ENCODE peak calls at places on chromosomes 11 and 22, in seven cellular contexts. One of them, this sample, is unnamed.

GRCh38 chr11:71324788-71325417 is 72.5 kb upstream of the SHANK2 start:
- DNase-seq in AG10803: no peak
- DNase-seq in colonic mucosa: no peak
- DNase-seq in OCI-LY7: no peak
- DNase-seq in thyroid gland: no peak
- DNase-seq in epithelial cell of esophagus: no peak
- DNase-seq in fibroblast of pulmonary artery: no peak
- DNase-seq in this sample: no peak

GRCh38 chr22:49247194-49247924 is 580.3 kb downstream of the BRD1 start:
- DNase-seq in epithelial cell of esophagus: no peak
- DNase-seq in AG10803: no peak
- DNase-seq in OCI-LY7: no peak
- DNase-seq in thyroid gland: no peak
- DNase-seq in colonic mucosa: no peak
- DNase-seq in fibroblast of pulmonary artery: no peak
- DNase-seq in this sample: no peak

GRCh38 chr11:71204748-71205664 is 47.4 kb downstream of the SHANK2 start:
- DNase-seq in epithelial cell of esophagus: no peak
- DNase-seq in OCI-LY7: no peak
- DNase-seq in fibroblast of pulmonary artery: no peak
- DNase-seq in thyroid gland: no peak
- DNase-seq in colonic mucosa: no peak
- DNase-seq in AG10803: no peak
- DNase-seq in this sample: no peak

GRCh38 chr22:31497148-31497938 is 1.0 kb downstream of the SFI1 start:
- DNase-seq in AG10803: no peak
- DNase-seq in thyroid gland: no peak
- DNase-seq in colonic mucosa: no peak
- DNase-seq in OCI-LY7: peak
- DNase-seq in fibroblast of pulmonary artery: no peak
- DNase-seq in epithelial cell of esophagus: no peak
- DNase-seq in this sample: no peak

GRCh38 chr22:45335021-45335818 is 25.5 kb downstream of the FAM118A start:
- DNase-seq in epithelial cell of esophagus: peak
- DNase-seq in OCI-LY7: no peak
- DNase-seq in AG10803: peak
- DNase-seq in fibroblast of pulmonary artery: no peak
- DNase-seq in thyroid gland: no peak
- DNase-seq in colonic mucosa: no peak
- DNase-seq in this sample: no peak

GRCh38 chr11:10762185-10762584 is 11.1 kb downstream of the CTR9 start:
- DNase-seq in fibroblast of pulmonary artery: no peak
- DNase-seq in thyroid gland: no peak
- DNase-seq in AG10803: no peak
- DNase-seq in OCI-LY7: peak
- DNase-seq in colonic mucosa: no peak
- DNase-seq in epithelial cell of esophagus: no peak
- DNase-seq in this sample: no peak

GRCh38 chr22:23228503-23228902 is 48.2 kb downstream of the BCR start:
- DNase-seq in OCI-LY7: no peak
- DNase-seq in AG10803: no peak
- DNase-seq in colonic mucosa: no peak
- DNase-seq in fibroblast of pulmonary artery: no peak
- DNase-seq in thyroid gland: no peak
- DNase-seq in epithelial cell of esophagus: no peak
- DNase-seq in this sample: no peak

GRCh38 chr11:86228269-86228966 is 16.1 kb upstream of the EED start:
- DNase-seq in colonic mucosa: no peak
- DNase-seq in fibroblast of pulmonary artery: no peak
- DNase-seq in AG10803: no peak
- DNase-seq in thyroid gland: no peak
- DNase-seq in OCI-LY7: no peak
- DNase-seq in epithelial cell of esophagus: no peak
- DNase-seq in this sample: no peak

GRCh38 chr11:106088896-106089295 is 11.4 kb downstream of the AASDHPPT start:
- DNase-seq in AG10803: no peak
- DNase-seq in OCI-LY7: no peak
- DNase-seq in thyroid gland: no peak
- DNase-seq in epithelial cell of esophagus: peak
- DNase-seq in colonic mucosa: no peak
- DNase-seq in fibroblast of pulmonary artery: no peak
- DNase-seq in this sample: no peak

GRCh38 chr11:130706572-130706971 is 209.7 kb downstream of the SNX19 start:
- DNase-seq in OCI-LY7: no peak
- DNase-seq in thyroid gland: no peak
- DNase-seq in fibroblast of pulmonary artery: peak
- DNase-seq in epithelial cell of esophagus: no peak
- DNase-seq in colonic mucosa: no peak
- DNase-seq in AG10803: peak
- DNase-seq in this sample: peak

GRCh38 chr11:130705670-130706421 is 210.4 kb downstream of the SNX19 start:
- DNase-seq in thyroid gland: peak
- DNase-seq in fibroblast of pulmonary artery: no peak
- DNase-seq in OCI-LY7: no peak
- DNase-seq in epithelial cell of esophagus: peak
- DNase-seq in colonic mucosa: no peak
- DNase-seq in AG10803: peak
- DNase-seq in this sample: no peak

GRCh38 chr11:130707217-130707616 is 209.1 kb downstream of the SNX19 start:
- DNase-seq in thyroid gland: no peak
- DNase-seq in OCI-LY7: no peak
- DNase-seq in fibroblast of pulmonary artery: no peak
- DNase-seq in AG10803: no peak
- DNase-seq in colonic mucosa: no peak
- DNase-seq in epithelial cell of esophagus: no peak
- DNase-seq in this sample: no peak

GRCh38 chr11:130700092-130700491 is 216.2 kb downstream of the SNX19 start:
- DNase-seq in AG10803: no peak
- DNase-seq in fibroblast of pulmonary artery: no peak
- DNase-seq in epithelial cell of esophagus: no peak
- DNase-seq in OCI-LY7: no peak
- DNase-seq in colonic mucosa: no peak
- DNase-seq in thyroid gland: no peak
- DNase-seq in this sample: no peak

DNA sequence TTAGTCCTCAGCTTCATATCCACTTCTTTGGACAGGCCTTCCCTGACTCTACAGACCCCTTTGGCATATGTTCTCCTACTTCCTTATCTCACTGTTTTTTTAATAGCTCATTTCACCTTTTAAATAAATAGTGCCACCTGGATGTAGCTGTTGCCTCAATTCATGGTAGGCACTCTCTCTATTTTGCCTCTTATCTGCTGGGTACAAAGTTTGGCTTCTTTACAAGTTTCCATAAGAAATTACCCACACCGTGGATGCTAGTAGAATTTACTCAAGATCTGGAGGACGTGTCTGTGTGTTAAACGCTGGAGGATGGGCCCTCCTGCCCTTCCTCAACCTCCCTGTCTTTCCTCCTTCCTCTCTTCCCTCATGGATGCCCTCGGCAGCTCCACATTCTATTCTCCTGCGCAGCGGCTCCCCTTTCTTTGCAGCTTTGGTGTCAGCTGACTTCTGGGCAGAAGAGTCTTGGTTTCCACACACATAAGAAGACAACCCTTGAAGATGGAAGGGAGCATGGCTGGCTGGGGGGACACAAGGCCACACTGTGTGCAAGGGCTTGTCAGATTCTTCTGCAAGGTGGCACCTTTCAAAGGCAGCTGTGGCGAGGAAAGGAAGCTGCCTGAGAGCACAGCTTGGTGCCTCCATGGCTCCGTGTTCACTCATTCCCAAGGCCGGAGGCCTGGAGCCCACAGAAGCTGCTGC is 212.6 kb downstream of the SNX19 start:
- DNase-seq in AG10803: no peak
- DNase-seq in fibroblast of pulmonary artery: no peak
- DNase-seq in thyroid gland: no peak
- DNase-seq in colonic mucosa: no peak
- DNase-seq in epithelial cell of esophagus: no peak
- DNase-seq in OCI-LY7: no peak
- DNase-seq in this sample: no peak
- H3K4me3 ChIP-seq in AG10803: no peak
- H3K4me3 ChIP-seq in fibroblast of pulmonary artery: no peak
- H3K4me3 ChIP-seq in thyroid gland: no peak
- H3K4me3 ChIP-seq in colonic mucosa: no peak
- H3K4me3 ChIP-seq in epithelial cell of esophagus: no peak
- H3K4me3 ChIP-seq in OCI-LY7: no peak
- H3K4me3 ChIP-seq in this sample: no peak

GRCh38 chr11:73759520-73760065 is 1.3 kb downstream of the RAB6A start:
- DNase-seq in AG10803: peak
- DNase-seq in thyroid gland: no peak
- DNase-seq in epithelial cell of esophagus: no peak
- DNase-seq in OCI-LY7: peak
- DNase-seq in colonic mucosa: no peak
- DNase-seq in fibroblast of pulmonary artery: peak
- DNase-seq in this sample: no peak
- TF ChIP-seq CTCF in AG10803: peak
- TF ChIP-seq CTCF in thyroid gland: peak
- TF ChIP-seq CTCF in epithelial cell of esophagus: no peak
- TF ChIP-seq CTCF in OCI-LY7: peak
- TF ChIP-seq CTCF in colonic mucosa: no peak
- TF ChIP-seq CTCF in fibroblast of pulmonary artery: peak
- TF ChIP-seq CTCF in this sample: peak

GRCh38 chr11:125455851-125456250 is 40.2 kb downstream of the FEZ1 start:
- DNase-seq in epithelial cell of esophagus: no peak
- DNase-seq in AG10803: no peak
- DNase-seq in colonic mucosa: no peak
- DNase-seq in fibroblast of pulmonary artery: no peak
- DNase-seq in thyroid gland: no peak
- DNase-seq in OCI-LY7: no peak
- DNase-seq in this sample: no peak
- H3K4me3 ChIP-seq in epithelial cell of esophagus: no peak
- H3K4me3 ChIP-seq in AG10803: no peak
- H3K4me3 ChIP-seq in colonic mucosa: no peak
- H3K4me3 ChIP-seq in fibroblast of pulmonary artery: no peak
- H3K4me3 ChIP-seq in thyroid gland: no peak
- H3K4me3 ChIP-seq in OCI-LY7: no peak
- H3K4me3 ChIP-seq in this sample: no peak

GRCh38 chr11:68009391-68010000 is 631 bp upstream of the ALDH3B1 start:
- DNase-seq in colonic mucosa: no peak
- DNase-seq in AG10803: peak
- DNase-seq in thyroid gland: peak
- DNase-seq in fibroblast of pulmonary artery: peak
- DNase-seq in OCI-LY7: peak
- DNase-seq in epithelial cell of esophagus: peak
- DNase-seq in this sample: no peak
- TF ChIP-seq CTCF in colonic mucosa: no peak
- TF ChIP-seq CTCF in AG10803: peak
- TF ChIP-seq CTCF in thyroid gland: peak
- TF ChIP-seq CTCF in fibroblast of pulmonary artery: peak
- TF ChIP-seq CTCF in OCI-LY7: peak
- TF ChIP-seq CTCF in epithelial cell of esophagus: peak
- TF ChIP-seq CTCF in this sample: peak

DNA sequence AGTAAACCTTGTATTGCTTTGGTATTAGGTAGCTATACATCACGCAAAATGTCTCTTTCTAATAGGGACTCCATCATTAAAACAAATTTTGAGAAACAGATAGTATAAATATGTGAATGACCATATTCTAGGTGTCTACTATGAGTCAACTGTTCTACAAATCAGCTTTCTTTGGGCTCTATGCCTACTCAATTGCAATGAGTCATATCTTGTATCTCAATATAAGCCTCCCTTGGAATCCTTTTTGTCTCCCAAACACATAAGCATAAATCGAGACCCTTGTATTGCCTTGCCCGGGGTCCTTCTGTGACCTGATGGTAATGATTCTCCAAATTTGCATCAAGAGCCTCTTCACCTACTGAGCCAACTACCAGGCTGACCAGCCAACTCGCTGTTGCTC is 22.3 kb downstream of the BLID start:
- DNase-seq in thyroid gland: no peak
- DNase-seq in OCI-LY7: no peak
- DNase-seq in AG10803: peak
- DNase-seq in fibroblast of pulmonary artery: peak
- DNase-seq in epithelial cell of esophagus: peak
- DNase-seq in colonic mucosa: no peak
- DNase-seq in this sample: no peak
- H3K4me3 ChIP-seq in thyroid gland: no peak
- H3K4me3 ChIP-seq in OCI-LY7: no peak
- H3K4me3 ChIP-seq in AG10803: no peak
- H3K4me3 ChIP-seq in fibroblast of pulmonary artery: no peak
- H3K4me3 ChIP-seq in epithelial cell of esophagus: no peak
- H3K4me3 ChIP-seq in colonic mucosa: no peak
- H3K4me3 ChIP-seq in this sample: no peak

DNA sequence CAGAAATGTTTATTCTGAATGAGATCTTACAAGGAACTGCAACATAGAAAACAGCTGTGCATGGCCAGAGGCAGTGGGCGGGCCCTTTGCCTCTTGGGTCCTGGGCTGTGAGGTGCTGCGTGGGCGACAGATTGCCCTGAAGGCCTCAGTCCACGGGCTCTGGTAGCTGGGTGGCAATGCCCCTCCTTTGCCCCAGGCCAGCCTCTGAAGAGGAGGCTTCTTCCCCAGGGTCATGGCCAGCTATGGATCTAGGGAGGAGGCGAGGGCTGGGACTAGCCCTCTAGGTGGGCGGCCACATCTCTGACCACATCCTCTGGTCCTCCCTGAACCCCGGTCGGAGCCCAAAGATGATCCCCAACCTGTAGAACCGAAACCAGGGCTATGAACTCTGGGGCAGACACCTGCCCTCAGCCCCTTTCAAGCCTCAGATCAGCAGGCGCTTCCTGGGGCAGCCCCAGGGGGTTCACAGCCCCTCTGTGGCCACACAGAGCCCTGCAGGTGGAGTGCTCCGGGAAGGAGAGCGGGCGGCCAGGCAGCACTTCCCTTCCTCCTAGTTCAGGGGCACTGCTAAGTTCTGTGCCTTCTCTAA is 6.6 kb upstream of the CDC42BPG start:
- DNase-seq in OCI-LY7: peak
- DNase-seq in fibroblast of pulmonary artery: no peak
- DNase-seq in epithelial cell of esophagus: peak
- DNase-seq in colonic mucosa: no peak
- DNase-seq in AG10803: no peak
- DNase-seq in thyroid gland: no peak
- DNase-seq in this sample: no peak
- TF ChIP-seq CTCF in OCI-LY7: peak
- TF ChIP-seq CTCF in fibroblast of pulmonary artery: no peak
- TF ChIP-seq CTCF in epithelial cell of esophagus: no peak
- TF ChIP-seq CTCF in colonic mucosa: no peak
- TF ChIP-seq CTCF in AG10803: no peak
- TF ChIP-seq CTCF in thyroid gland: no peak
- TF ChIP-seq CTCF in this sample: no peak

GRCh38 chr11:107116358-107116757 is 98.1 kb upstream of the GUCY1A2 start:
- DNase-seq in fibroblast of pulmonary artery: peak
- DNase-seq in AG10803: no peak
- DNase-seq in OCI-LY7: no peak
- DNase-seq in epithelial cell of esophagus: no peak
- DNase-seq in thyroid gland: no peak
- DNase-seq in colonic mucosa: no peak
- DNase-seq in this sample: no peak
- H3K4me3 ChIP-seq in fibroblast of pulmonary artery: no peak
- H3K4me3 ChIP-seq in AG10803: no peak
- H3K4me3 ChIP-seq in OCI-LY7: no peak
- H3K4me3 ChIP-seq in epithelial cell of esophagus: no peak
- H3K4me3 ChIP-seq in thyroid gland: no peak
- H3K4me3 ChIP-seq in colonic mucosa: no peak
- H3K4me3 ChIP-seq in this sample: no peak

This sample was measured in AG09309.